ENCODE peak calls at places on chromosomes 3 and 15, in four cellular contexts. I, W, X and U are unnamed samples.
A peak's percentile ranks its signal among the peaks of the same experiment; 100 is the strongest.

GRCh38 chr3:50459792-50460191 is 43.6 kb downstream of the CACNA2D2 start:
- DNase-seq in X (no peak), W (no peak), I (no peak), U (no peak)

GRCh38 chr15:92079047-92079446 is 225.5 kb downstream of the SLCO3A1 start:
- DNase-seq in X (peak; percentile 48), W (no peak), I (no peak), U (peak; percentile 54)

GRCh38 chr3:29827756-29828155 is 546.9 kb downstream of the RBMS3 start:
- DNase-seq in W (no peak), I (no peak), X (no peak), U (no peak)

GRCh38 chr3:128932516-128933212 is 53.2 kb downstream of the ACAD9 start:
- DNase-seq in X (no peak), W (no peak), I (no peak), U (no peak)

GRCh38 chr15:35690089-35690488 is 144.1 kb upstream of the DPH6 start:
- DNase-seq in I (no peak), W (no peak), X (no peak), U (no peak)

GRCh38 chr15:65414841-65415621 is 7.7 kb downstream of the IGDCC4 start:
- DNase-seq in I (peak; percentile 74), X (no peak), W (peak; percentile 89), U (no peak)

GRCh38 chr15:80031841-80032240 is 27.6 kb upstream of the ZFAND6 start:
- DNase-seq in I (no peak), W (no peak), X (no peak), U (no peak)

GRCh38 chr15:39788800-39789565 is 6.3 kb upstream of the FSIP1 start:
- DNase-seq in I (no peak), W (no peak), X (no peak), U (no peak)

GRCh38 chr15:45326776-45327175 is 51.6 kb downstream of the GATM start:
- DNase-seq in I (no peak), X (no peak), W (no peak), U (no peak)

GRCh38 chr3:149215474-149215873 is 6.2 kb downstream of the CP start:
- DNase-seq in X (no peak), W (no peak), I (no peak), U (no peak)